ENCODE peak calls at places on chromosome 16, in eight cellular contexts. U, A, N, Z, H, M, V and W are unnamed samples.

GRCh38 chr16:69326172-69326873 is 4.1 kb downstream of the PDF start:
- DNase-seq in V (no peak), Z (no peak), U (no peak), N (peak; percentile 55), A (no peak), H (no peak), M (no peak), W (no peak)

GRCh38 chr16:3945751-3946603 is 65.5 kb upstream of the CREBBP start:
- DNase-seq in M (no peak), N (peak; percentile 49), H (no peak), V (no peak), Z (peak; percentile 34), U (peak; percentile 98), A (no peak), W (no peak)

GRCh38 chr16:85367485-85367884 is 245.6 kb upstream of the GSE1 start:
- DNase-seq in A (no peak), H (no peak), V (no peak), N (no peak), Z (no peak), M (no peak), U (no peak), W (no peak)

GRCh38 chr16:11493531-11493929 is 93.2 kb downstream of the LITAF start:
- DNase-seq in H (no peak), A (no peak), U (no peak), Z (no peak), V (no peak), M (no peak), N (no peak), W (no peak)

GRCh38 chr16:81618661-81619060 is 160.4 kb upstream of the PLCG2 start:
- DNase-seq in H (no peak), A (no peak), Z (no peak), V (peak; percentile 18), U (no peak), M (peak; percentile 42), N (no peak), W (no peak)

GRCh38 chr16:75385507-75386152 is 47.7 kb downstream of the CFDP1 start:
- DNase-seq in Z (peak; percentile 58), H (no peak), M (no peak), A (peak; percentile 55), U (peak; percentile 93), N (peak; percentile 80), V (peak; percentile 24), W (no peak)

GRCh38 chr16:49947907-49948678 is 76.9 kb upstream of the CNEP1R1 start:
- DNase-seq in U (no peak), A (no peak), V (no peak), Z (no peak), N (peak; percentile 8), M (no peak), H (no peak), W (no peak)

GRCh38 chr16:82653550-82654511 is 27.1 kb downstream of the CDH13 start:
- DNase-seq in A (peak; percentile 65), Z (no peak), M (no peak), H (no peak), V (no peak), U (peak; percentile 91), N (peak; percentile 31), W (no peak)

GRCh38 chr16:84689126-84689525 is 10.7 kb upstream of the USP10 start:
- DNase-seq in H (no peak), N (no peak), M (no peak), Z (no peak), U (peak; percentile 85), A (no peak), V (no peak), W (no peak)

GRCh38 chr16:85665929-85666328 is 22.8 kb downstream of the GINS2 start:
- DNase-seq in M (no peak), A (no peak), U (no peak), N (no peak), Z (no peak), V (peak; percentile 38), H (no peak), W (no peak)